ENCODE peak calls at places on chromosomes 4 and X, in eight cellular contexts. J is GM12878, B is ascending aorta, H is breast epithelium, S is prostate gland, E is ovary, D is kidney, P is PC-3. G is an unnamed sample.

GRCh38 chr4:6346373-6347110 is 76.9 kb downstream of the WFS1 start:
- DNase-seq in J (no peak), B (no peak), H (no peak), S (no peak), E (no peak), D (no peak), P (no peak), G (no peak)

GRCh38 chr4:116015062-116015461 is 901.6 kb upstream of the NDST4 start:
- DNase-seq in J (no peak), B (no peak), H (no peak), S (no peak), E (no peak), D (no peak), P (no peak), G (no peak)

GRCh38 chrX:148871422-148872152 is 371.2 kb downstream of the AFF2 start:
- DNase-seq in J (no peak), B (no peak), H (no peak), S (no peak), E (no peak), D (no peak), P (no peak), G (peak)

GRCh38 chr4:13543091-13543581 is 1.2 kb downstream of the NKX3-2 start:
- DNase-seq in J (no peak), B (no peak), H (no peak), S (no peak), E (no peak), D (peak), P (no peak), G (no peak)

GRCh38 chrX:129115104-129115503 is 408.2 kb downstream of the SMARCA1 start:
- DNase-seq in J (no peak), B (no peak), H (no peak), S (no peak), E (no peak), D (no peak), P (peak), G (no peak)

GRCh38 chr4:188905248-188905647 is 766.0 kb downstream of the TRIML1 start:
- DNase-seq in J (no peak), B (no peak), H (no peak), S (no peak), E (no peak), D (no peak), P (no peak), G (no peak)

GRCh38 chrX:21167028-21167427 is 207.2 kb upstream of the CNKSR2 start:
- DNase-seq in J (no peak), B (no peak), H (no peak), S (no peak), E (no peak), D (no peak), P (no peak), G (no peak)

GRCh38 chrX:106903856-106904528 is 851 bp upstream of the RIPPLY1 start:
- DNase-seq in J (no peak), B (no peak), H (no peak), S (no peak), E (no peak), D (no peak), P (no peak), G (no peak)

GRCh38 chrX:102976290-102976689 is 39.2 kb downstream of the RAB40AL start:
- DNase-seq in J (no peak), B (no peak), H (no peak), S (no peak), E (no peak), D (no peak), P (peak), G (no peak)

GRCh38 chr4:699816-700580 is 5.6 kb upstream of the PCGF3 start:
- DNase-seq in J (no peak), B (no peak), H (no peak), S (no peak), E (no peak), D (no peak), P (no peak), G (no peak)

GRCh38 chrX:154734101-154734781 is 16.6 kb downstream of the GAB3 start:
- DNase-seq in J (no peak), B (no peak), H (no peak), S (no peak), E (no peak), D (no peak), P (peak), G (no peak)

GRCh38 chr4:119748853-119749252 is 120.2 kb upstream of the PDE5A start:
- DNase-seq in J (no peak), B (no peak), H (no peak), S (no peak), E (no peak), D (no peak), P (no peak), G (no peak)

GRCh38 chr4:143335979-143336827 is 473 bp upstream of the GAB1 start:
- DNase-seq in J (no peak), B (peak), H (peak), S (peak), E (peak), D (peak), P (peak), G (peak)
- TF ChIP-seq CTCF in J (no peak), B (no peak), H (no peak), S (no peak), E (no peak), D (no peak), P (no peak), G (no peak)

DNA sequence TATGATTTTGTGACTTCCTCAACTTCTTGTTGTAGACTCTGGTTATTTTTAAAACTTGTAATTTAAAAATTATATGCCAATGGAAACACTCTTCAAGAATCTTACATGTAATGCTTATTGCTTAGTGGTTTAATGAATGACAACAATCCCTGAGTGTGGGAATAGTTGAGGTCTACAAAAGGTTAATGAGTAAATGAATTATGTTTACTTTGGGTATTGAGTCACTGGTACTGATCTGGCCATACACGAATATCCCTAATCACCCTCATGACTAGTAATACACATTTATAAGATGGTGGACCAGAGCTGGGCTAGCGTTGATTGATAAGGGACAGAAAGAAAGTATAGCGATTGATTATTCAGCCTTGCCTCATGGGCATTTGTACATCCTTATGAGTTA is 47.1 kb downstream of the FGF2 start:
- DNase-seq in J (no peak), B (no peak), H (no peak), S (no peak), E (no peak), D (no peak), P (peak), G (peak)
- H3K27ac ChIP-seq in J (no peak), B (no peak), H (no peak), S (no peak), E (no peak), D (no peak), P (peak), G (no peak)

GRCh38 chrX:128106630-128107029 is 54.4 kb upstream of the ACTRT1 start:
- DNase-seq in J (no peak), B (no peak), H (no peak), S (no peak), E (no peak), D (no peak), P (peak), G (no peak)
- TF ChIP-seq CTCF in J (peak), B (no peak), H (no peak), S (no peak), E (no peak), D (peak), P (peak), G (no peak)

DNA sequence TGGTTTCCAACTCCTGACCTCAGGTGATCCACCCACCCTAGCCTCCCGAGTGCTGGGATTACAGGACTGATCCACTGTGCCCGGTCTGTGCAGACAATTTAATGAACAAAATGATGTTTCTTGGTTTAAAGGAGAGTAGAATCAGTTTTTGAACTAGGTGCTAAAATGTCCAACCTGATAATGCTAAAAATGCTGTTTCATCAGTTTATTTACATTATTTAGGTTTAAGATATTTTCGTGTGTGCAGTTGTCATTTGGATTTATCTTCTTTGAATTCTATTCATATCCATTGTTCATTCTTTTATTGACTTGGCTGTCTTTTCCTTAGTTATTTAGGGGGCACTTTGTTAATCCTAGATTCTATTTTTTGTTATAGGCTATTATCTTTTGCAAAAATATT is 18.0 kb upstream of the GABRB1 start:
- DNase-seq in J (no peak), B (no peak), H (no peak), S (no peak), E (no peak), D (no peak), P (no peak), G (no peak)
- H3K27ac ChIP-seq in J (no peak), B (no peak), H (no peak), S (no peak), E (no peak), D (no peak), P (no peak), G (no peak)

GRCh38 chr4:55184600-55185523 is 59.5 kb upstream of the KDR start:
- DNase-seq in J (no peak), B (no peak), H (no peak), S (peak), E (no peak), D (peak), P (peak), G (peak)
- TF ChIP-seq CTCF in J (peak), B (no peak), H (no peak), S (peak), E (no peak), D (peak), P (peak), G (peak)

DNA sequence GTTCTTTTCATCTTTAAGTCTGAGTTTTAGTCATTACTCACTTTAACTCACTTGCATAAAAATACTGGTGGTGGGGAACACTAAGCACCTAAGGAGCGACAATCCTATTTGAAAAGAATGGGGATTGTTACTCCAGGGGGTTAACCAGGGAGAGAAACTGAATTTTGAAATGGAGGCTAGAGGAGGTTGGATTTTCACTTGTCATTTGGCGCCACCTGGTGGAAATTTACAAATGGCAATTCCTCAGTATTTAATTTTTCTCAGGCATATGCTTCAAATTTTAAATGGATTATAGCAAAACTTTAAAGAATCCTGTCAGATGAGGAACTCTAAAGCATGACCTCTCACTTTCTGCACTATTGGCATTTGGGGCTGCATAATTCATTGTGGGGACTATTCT is 2.7 kb upstream of the GEMIN8 start:
- DNase-seq in J (no peak), B (no peak), H (no peak), S (peak), E (peak), D (no peak), P (peak), G (peak)
- H3K27ac ChIP-seq in J (no peak), B (no peak), H (no peak), S (no peak), E (no peak), D (no peak), P (no peak), G (no peak)